ENCODE peak calls at places on chromosomes 16 and 17, in five cellular contexts. C is GM23338, D is K562, G is HL-60, E is GM12878. Q is an unnamed sample.
A peak's percentile ranks its signal among the peaks of the same experiment; 100 is the strongest.

GRCh38 chr17:76738468-76738850 is 540 bp downstream of the MFSD11 start:
- DNase-seq in G (no peak), D (peak; percentile 20), E (no peak), C (no peak), Q (peak; percentile 61)

GRCh38 chr16:55282441-55282840 is 41.6 kb upstream of the IRX6 start:
- DNase-seq in G (no peak), D (no peak), E (no peak), C (no peak), Q (no peak)

GRCh38 chr17:78705071-78705470 is 77.0 kb downstream of the CYTH1 start:
- DNase-seq in C (no peak), D (no peak), E (no peak), G (no peak), Q (peak; percentile 91)

GRCh38 chr17:77778636-77779524 is 179.6 kb upstream of the TNRC6C start:
- DNase-seq in G (no peak), C (no peak), D (no peak), E (no peak), Q (peak; percentile 96)

GRCh38 chr17:5780476-5780875 is 196.2 kb upstream of the NLRP1 start:
- DNase-seq in D (peak; percentile 23), E (no peak), C (no peak), G (no peak), Q (no peak)

GRCh38 chr16:87525352-87525751 is 32.5 kb upstream of the ZCCHC14 start:
- DNase-seq in G (no peak), E (no peak), D (no peak), C (no peak), Q (no peak)

GRCh38 chr16:4338125-4338582 is 13.0 kb downstream of the PAM16 start:
- DNase-seq in C (no peak), E (no peak), D (no peak), G (no peak), Q (no peak)

GRCh38 chr17:7282752-7283321 is 1.3 kb downstream of the SLC2A4 start:
- DNase-seq in G (no peak), E (no peak), C (no peak), D (peak; percentile 69), Q (peak; percentile 17)

GRCh38 chr17:58710948-58711552 is 18.6 kb downstream of the RAD51C start:
- DNase-seq in E (no peak), G (peak; percentile 14), D (peak; percentile 73), C (peak; percentile 90), Q (peak; percentile 49)

GRCh38 chr16:64627781-64628180 is 494.1 kb downstream of the CDH11 start:
- DNase-seq in G (no peak), E (no peak), D (no peak), C (no peak), Q (no peak)

GRCh38 chr17:40121191-40121885 is 433 bp upstream of the MSL1 start:
- DNase-seq in E (no peak), G (no peak), C (peak; percentile 56), D (peak; percentile 39), Q (no peak)

GRCh38 chr17:19024101-19025078 is 19.8 kb upstream of the FAM83G start:
- DNase-seq in C (no peak), G (no peak), E (no peak), D (no peak), Q (no peak)

GRCh38 chr17:559699-560378 is 154.8 kb downstream of the VPS53 start:
- DNase-seq in C (no peak), D (no peak), E (no peak), G (no peak), Q (no peak)

GRCh38 chr17:16936536-16937310 is 35.2 kb downstream of the TNFRSF13B start:
- DNase-seq in D (no peak), C (no peak), G (no peak), E (no peak), Q (no peak)

GRCh38 chr16:68756250-68757051 is 19.4 kb downstream of the CDH1 start:
- DNase-seq in E (peak; percentile 94), D (no peak), C (no peak), G (no peak), Q (no peak)

GRCh38 chr16:25106567-25107465 is 4.7 kb upstream of the LCMT1 start:
- DNase-seq in G (peak; percentile 71), E (no peak), C (peak; percentile 98), D (peak; percentile 94), Q (peak; percentile 96)

GRCh38 chr16:5056347-5056746 is 9.4 kb downstream of the C16orf89 start:
- DNase-seq in G (no peak), C (peak; percentile 90), D (peak; percentile 65), E (no peak), Q (peak; percentile 71)

GRCh38 chr16:27499659-27500055 is 50.1 kb downstream of the GTF3C1 start:
- DNase-seq in D (no peak), G (no peak), E (no peak), C (no peak), Q (no peak)

GRCh38 chr17:77392376-77393273 is 251.9 kb downstream of the SEC14L1 start:
- DNase-seq in G (no peak), E (no peak), C (peak; percentile 87), D (peak; percentile 66), Q (peak; percentile 77)

GRCh38 chr17:38877130-38877851 is 7.4 kb downstream of the LASP1 start:
- DNase-seq in E (no peak), C (peak; percentile 59), G (no peak), D (no peak), Q (no peak)

GRCh38 chr17:63458478-63458877 is 12.4 kb upstream of the CYB561 start:
- DNase-seq in E (no peak), G (no peak), C (no peak), D (no peak), Q (peak; percentile 13)

GRCh38 chr16:23524886-23525285 is 14.6 kb upstream of the GGA2 start:
- DNase-seq in C (no peak), D (no peak), G (no peak), E (no peak), Q (no peak)

GRCh38 chr16:22813223-22813945 is 578 bp upstream of the HS3ST2 start:
- DNase-seq in G (peak; percentile 24), C (peak; percentile 93), D (peak; percentile 36), E (no peak), Q (peak; percentile 84)

GRCh38 chr16:26856271-26856670 is 210.5 kb upstream of the C16orf82 start:
- DNase-seq in G (no peak), C (no peak), D (no peak), E (no peak), Q (no peak)

GRCh38 chr17:51120357-51120738 is 320 bp downstream of the SPAG9 start:
- DNase-seq in G (peak; percentile 24), E (no peak), D (peak; percentile 54), C (no peak), Q (peak; percentile 83)
- TF ChIP-seq REST in G (no peak), E (no peak), D (no peak), C (no peak), Q (no peak)

DNA sequence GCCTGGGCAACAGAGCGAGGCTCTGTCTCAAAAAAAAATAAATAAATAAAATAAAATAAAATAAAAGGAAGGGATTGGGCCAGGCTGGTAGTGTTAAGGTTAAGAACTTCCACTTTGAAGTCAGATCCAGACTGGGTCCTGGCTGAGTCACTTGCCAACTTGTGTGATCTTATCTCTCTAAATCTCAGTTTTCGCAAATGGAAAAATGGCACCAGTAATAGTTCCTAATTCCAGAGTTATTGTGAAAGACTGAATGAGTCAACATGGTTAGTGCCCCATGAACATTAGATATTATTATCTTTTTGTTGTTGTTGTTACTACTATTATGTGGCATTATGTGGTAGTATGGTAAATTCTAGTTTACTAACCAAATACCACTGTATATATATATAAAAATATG is 188.0 kb upstream of the AXIN2 start:
- DNase-seq in C (no peak), D (no peak), E (no peak), G (no peak), Q (no peak)
- TF ChIP-seq REST in C (no peak), D (no peak), E (no peak), G (no peak), Q (no peak)

GRCh38 chr17:80708497-80708896 is 163.9 kb downstream of the RPTOR start:
- DNase-seq in D (no peak), C (no peak), E (no peak), G (no peak), Q (no peak)

GRCh38 chr17:80705988-80706387 is 161.3 kb downstream of the RPTOR start:
- DNase-seq in C (no peak), D (no peak), E (no peak), G (no peak), Q (no peak)

GRCh38 chr17:80704894-80705293 is 160.3 kb downstream of the RPTOR start:
- DNase-seq in E (no peak), C (no peak), G (no peak), D (no peak), Q (no peak)

GRCh38 chr17:80704381-80704819 is 159.8 kb downstream of the RPTOR start:
- DNase-seq in E (no peak), C (no peak), G (no peak), D (no peak), Q (no peak)

GRCh38 chr17:80706454-80706853 is 161.8 kb downstream of the RPTOR start:
- DNase-seq in G (no peak), C (peak; percentile 63), D (no peak), E (no peak), Q (no peak)
- TF ChIP-seq REST in G (no peak), C (no peak), D (no peak), E (no peak), Q (no peak)

DNA sequence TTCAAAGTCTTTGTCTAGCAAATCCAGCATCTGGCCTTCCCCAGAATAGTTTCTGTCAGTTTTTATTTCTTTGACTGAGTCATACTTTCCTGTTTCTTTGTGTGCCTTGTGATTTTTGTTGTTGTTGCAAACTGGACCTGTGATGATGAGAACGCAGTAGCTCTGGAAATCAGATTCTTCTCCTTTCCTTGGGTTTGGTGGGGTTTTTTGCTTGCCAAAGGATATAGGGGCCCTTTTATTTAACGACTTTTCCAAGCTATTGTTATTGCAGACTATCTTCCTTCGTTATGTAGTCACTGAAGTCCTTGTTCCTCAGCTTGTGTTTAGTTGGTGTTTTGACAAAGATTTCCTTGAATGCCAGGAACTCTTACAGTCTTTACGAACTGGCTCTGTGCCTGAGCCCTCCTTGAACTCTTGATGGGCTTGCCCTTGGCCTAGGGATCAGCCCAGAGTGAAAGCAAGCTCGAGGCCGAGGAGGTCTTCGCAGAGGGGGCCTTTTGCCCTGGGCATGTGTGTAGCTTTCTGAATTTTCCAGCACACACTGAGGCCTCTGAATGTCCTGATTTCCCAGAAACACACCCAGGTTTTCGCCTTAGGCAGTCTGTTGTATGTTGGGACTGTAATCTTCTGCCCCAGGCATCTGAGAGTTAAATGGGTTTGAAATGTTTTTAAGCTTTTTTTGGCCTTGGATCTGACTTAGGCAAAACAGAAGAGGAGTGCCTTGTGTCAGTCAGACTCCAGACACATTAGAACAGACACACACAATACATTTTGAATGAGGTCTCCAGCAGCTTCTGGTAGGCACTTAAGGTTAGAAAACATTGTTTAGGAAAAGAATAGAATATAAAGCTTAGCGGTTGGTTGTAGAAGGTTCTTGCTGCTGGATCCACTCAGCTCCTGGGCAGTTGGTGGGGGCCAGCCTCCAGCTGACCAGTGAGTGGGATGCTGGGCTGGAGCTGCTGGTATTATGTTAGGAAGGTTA is 17.0 kb downstream of the FOXK2 start:
- DNase-seq in D (no peak), E (no peak), C (no peak), G (no peak), Q (peak; percentile 54)
- TF ChIP-seq REST in D (no peak), E (no peak), C (no peak), G (no peak), Q (no peak)